ENCODE peak calls at places on chromosomes 6 and 20, in eight cellular contexts. B is body of pancreas, G is D721Med, Q is esophagus squamous epithelium, S is glutamatergic neuron, W is A673, M is GM13977, J is ovary. E is an unnamed sample.

GRCh38 chr6:169959129-169960002 is 207.9 kb downstream of the ERMARD start:
- DNase-seq in B (peak), W (no peak), M (no peak), S (no peak), Q (no peak), J (peak), G (no peak), E (no peak)

GRCh38 chr20:58054744-58055373 is 173.6 kb downstream of the ANKRD60 start:
- DNase-seq in S (peak), Q (no peak), B (no peak), W (no peak), G (no peak), M (no peak), J (peak), E (peak)

GRCh38 chr6:31760790-31761189 is 1.7 kb upstream of the SAPCD1 start:
- DNase-seq in B (no peak), G (no peak), J (no peak), Q (no peak), M (no peak), W (no peak), S (no peak), E (no peak)

GRCh38 chr6:141877275-141877983 is 255.3 kb upstream of the GJE1 start:
- DNase-seq in G (no peak), W (no peak), S (no peak), Q (no peak), M (no peak), J (no peak), B (no peak), E (peak)

GRCh38 chr6:167828325-167828956 is 1.7 kb downstream of the AFDN start:
- DNase-seq in W (no peak), G (no peak), S (no peak), J (no peak), M (no peak), B (no peak), Q (no peak), E (no peak)

GRCh38 chr6:170093658-170094596 is 197.0 kb downstream of the DLL1 start:
- DNase-seq in J (no peak), B (no peak), S (no peak), M (no peak), G (no peak), Q (no peak), W (no peak), E (no peak)

GRCh38 chr20:3696200-3696599 is 14.4 kb upstream of the ADAM33 start:
- DNase-seq in J (no peak), W (no peak), G (no peak), S (no peak), M (no peak), Q (no peak), B (no peak), E (no peak)

GRCh38 chr20:8082025-8082424 is 50.0 kb upstream of the PLCB1 start:
- DNase-seq in W (peak), Q (no peak), B (no peak), G (no peak), J (no peak), S (no peak), M (no peak), E (peak)

GRCh38 chr6:52335576-52335975 is 26.4 kb upstream of the PAQR8 start:
- DNase-seq in J (peak), B (no peak), W (no peak), S (no peak), G (no peak), M (no peak), Q (no peak), E (no peak)

GRCh38 chr20:47784599-47785320 is 521 bp downstream of the SULF2 start:
- DNase-seq in J (peak), G (no peak), M (peak), S (peak), Q (no peak), B (no peak), W (peak), E (peak)

GRCh38 chr20:51354769-51355319 is 187.7 kb downstream of the NFATC2 start:
- DNase-seq in G (no peak), W (peak), S (no peak), B (no peak), M (no peak), Q (no peak), J (no peak), E (no peak)

GRCh38 chr6:158226655-158227512 is 58.7 kb downstream of the GTF2H5 start:
- DNase-seq in B (peak), G (no peak), M (no peak), S (no peak), J (no peak), Q (no peak), W (no peak), E (no peak)

GRCh38 chr20:4192378-4193048 is 177.2 kb upstream of the RNF24 start:
- DNase-seq in B (no peak), Q (no peak), J (no peak), G (no peak), M (no peak), S (no peak), W (peak), E (no peak)

GRCh38 chr6:108742041-108742440 is 106.2 kb upstream of the ARMC2 start:
- DNase-seq in S (no peak), G (no peak), Q (no peak), M (no peak), J (no peak), B (no peak), W (no peak), E (no peak)

GRCh38 chr20:47382746-47383145 is 26.2 kb upstream of the ZMYND8 start:
- DNase-seq in S (no peak), G (no peak), B (no peak), Q (no peak), W (no peak), J (no peak), M (no peak), E (no peak)

GRCh38 chr20:50283922-50284810 is 93.5 kb downstream of the CEBPB start:
- DNase-seq in J (peak), M (no peak), G (no peak), W (peak), Q (no peak), B (peak), S (no peak), E (peak)

GRCh38 chr6:119484598-119484997 is 135.0 kb upstream of the MAN1A1 start:
- DNase-seq in S (no peak), G (no peak), W (no peak), Q (no peak), M (no peak), J (no peak), B (peak), E (peak)

GRCh38 chr20:35176132-35176531 is 4.3 kb downstream of the PROCR start:
- DNase-seq in B (no peak), M (no peak), S (no peak), W (no peak), Q (no peak), J (no peak), G (no peak), E (no peak)

GRCh38 chr6:27517928-27518787 is 45.3 kb upstream of the ZNF184 start:
- DNase-seq in W (no peak), S (no peak), Q (no peak), G (no peak), J (no peak), M (peak), B (peak), E (no peak)

GRCh38 chr20:11544029-11544678 is 373.5 kb upstream of the BTBD3 start:
- DNase-seq in S (no peak), W (peak), M (peak), G (no peak), B (peak), J (no peak), Q (no peak), E (peak)

GRCh38 chr6:125232466-125232865 is 69.3 kb downstream of the HDDC2 start:
- DNase-seq in Q (no peak), W (no peak), M (no peak), B (no peak), S (no peak), J (no peak), G (no peak), E (peak)

GRCh38 chr6:158029668-158030230 is 48.1 kb downstream of the SYNJ2 start:
- DNase-seq in J (no peak), Q (no peak), S (no peak), B (no peak), W (no peak), M (no peak), G (no peak), E (no peak)

GRCh38 chr20:62787329-62787728 is 8.9 kb upstream of the MRGBP start:
- DNase-seq in S (no peak), M (no peak), Q (no peak), J (no peak), B (no peak), G (no peak), W (no peak), E (no peak)

GRCh38 chr6:62283359-62283758 is 2.7 kb downstream of the KHDRBS2 start:
- DNase-seq in S (no peak), Q (no peak), B (no peak), J (no peak), W (no peak), G (no peak), M (no peak), E (no peak)

GRCh38 chr6:27161946-27162603 is 85.4 kb upstream of the PRSS16 start:
- DNase-seq in J (no peak), G (no peak), S (no peak), Q (no peak), W (peak), B (peak), M (no peak), E (peak)

GRCh38 chr6:72863106-72863505 is 241.2 kb downstream of the KCNQ5 start:
- DNase-seq in B (no peak), W (no peak), M (no peak), G (no peak), J (no peak), S (no peak), Q (no peak), E (peak)

GRCh38 chr20:2507875-2508630 is 662 bp downstream of the ZNF343 start:
- DNase-seq in J (no peak), Q (no peak), S (no peak), M (no peak), W (peak), G (no peak), B (peak), E (peak)

GRCh38 chr6:137856138-137856898 is 10.7 kb upstream of the TNFAIP3 start:
- DNase-seq in S (no peak), M (no peak), Q (no peak), J (no peak), G (no peak), W (no peak), B (no peak), E (no peak)

GRCh38 chr20:34240698-34241615 is at the start of gene ASIP:
- DNase-seq in M (no peak), G (no peak), J (no peak), S (no peak), B (no peak), Q (no peak), W (no peak), E (no peak)

GRCh38 chr6:21800948-21801438 is 207.4 kb downstream of the SOX4 start:
- DNase-seq in J (no peak), M (no peak), S (peak), Q (no peak), B (no peak), G (no peak), W (no peak), E (no peak)

GRCh38 chr20:6121504-6121903 is 1.3 kb downstream of the FERMT1 start:
- DNase-seq in J (no peak), M (no peak), S (no peak), G (no peak), Q (no peak), B (no peak), W (no peak), E (no peak)

GRCh38 chr20:6123650-6124014 is 802 bp upstream of the FERMT1 start:
- DNase-seq in J (no peak), S (no peak), G (no peak), M (no peak), W (no peak), B (no peak), Q (no peak), E (no peak)

GRCh38 chr20:6120491-6120988 is 2.3 kb downstream of the FERMT1 start:
- DNase-seq in W (peak), G (no peak), S (no peak), B (no peak), M (no peak), J (no peak), Q (no peak), E (no peak)

GRCh38 chr20:6122111-6122872 is 538 bp downstream of the FERMT1 start:
- DNase-seq in Q (no peak), G (no peak), B (no peak), W (no peak), M (no peak), J (no peak), S (no peak), E (peak)

DNA sequence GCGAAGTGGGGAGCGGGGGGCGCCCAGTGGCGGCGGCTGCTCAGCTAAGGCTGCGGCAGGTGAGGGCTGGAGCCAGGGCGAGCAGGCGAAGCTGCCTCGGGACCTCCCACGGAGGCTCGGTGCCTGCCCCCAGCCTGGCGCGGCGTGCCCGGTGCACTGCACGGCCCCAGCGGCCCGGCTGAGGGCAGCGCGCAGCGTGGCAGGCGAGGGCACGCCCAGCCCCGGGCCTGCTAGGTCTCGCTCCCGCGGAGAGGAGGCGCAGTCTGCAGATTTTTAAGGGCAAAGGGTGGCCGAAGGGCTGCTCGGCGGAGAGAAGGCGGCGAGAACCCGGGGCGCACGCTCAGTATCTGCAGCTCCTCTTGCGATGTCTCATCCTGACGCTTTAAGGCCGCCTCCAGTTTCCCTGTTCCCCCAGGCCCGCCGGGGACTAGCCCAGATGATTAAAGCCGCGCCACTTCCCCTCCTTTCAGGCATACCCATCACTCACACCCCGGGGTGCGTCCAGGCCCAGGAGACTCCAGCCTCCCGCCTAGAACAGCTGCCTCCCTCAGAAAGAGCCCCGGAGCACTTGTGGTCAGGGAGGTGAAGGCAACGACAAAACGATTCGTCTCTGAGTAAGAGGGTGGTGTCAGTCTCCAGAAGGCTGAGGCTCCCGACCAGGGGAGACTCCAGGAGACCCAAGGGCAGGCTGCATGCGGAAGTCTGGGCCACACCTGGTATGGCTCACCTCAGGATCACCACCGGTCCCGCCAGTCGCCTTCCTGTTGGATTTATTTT is at the start of gene FERMT1:
- DNase-seq in B (peak), S (peak), W (peak), G (no peak), Q (no peak), M (peak), J (peak), E (peak)
- TF ChIP-seq CTCF in B (no peak), S (no peak), W (no peak), G (no peak), Q (no peak), M (no peak), J (no peak), E (peak)

GRCh38 chr6:127690588-127690987 is 113.6 kb downstream of the C6orf58 start:
- DNase-seq in Q (no peak), G (no peak), W (no peak), S (no peak), M (no peak), J (no peak), B (no peak), E (no peak)

GRCh38 chr6:127691147-127691546 is 114.2 kb downstream of the C6orf58 start:
- DNase-seq in S (no peak), Q (no peak), M (no peak), B (no peak), W (no peak), G (no peak), J (no peak), E (no peak)

GRCh38 chr6:127684501-127684900 is 107.5 kb downstream of the C6orf58 start:
- DNase-seq in W (no peak), Q (no peak), S (no peak), J (no peak), G (no peak), M (no peak), B (no peak), E (no peak)

GRCh38 chr6:127695108-127695507 is 118.1 kb downstream of the C6orf58 start:
- DNase-seq in M (no peak), W (no peak), J (no peak), Q (no peak), S (no peak), B (no peak), G (no peak), E (no peak)

DNA sequence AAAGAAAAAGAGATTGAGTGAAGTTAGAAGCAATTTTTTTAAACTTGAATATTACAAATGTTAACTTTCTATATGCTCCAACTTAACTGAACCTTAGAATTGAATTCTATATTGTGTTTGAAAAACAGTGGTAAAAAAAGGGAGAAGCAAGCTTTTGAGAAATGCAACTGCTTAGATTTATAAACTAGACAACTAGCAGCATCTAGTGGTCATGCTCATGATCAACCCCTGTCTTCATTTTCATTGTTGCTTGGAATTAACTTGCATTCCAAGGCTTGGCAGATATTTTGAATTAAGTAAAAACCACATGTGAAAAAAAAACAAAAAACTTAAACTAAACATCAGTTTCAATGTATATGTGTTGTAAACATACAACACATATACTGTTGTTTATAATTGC is 113.1 kb downstream of the C6orf58 start:
- DNase-seq in W (peak), B (no peak), M (no peak), S (no peak), J (no peak), Q (no peak), G (no peak), E (peak)
- TF ChIP-seq CTCF in W (peak), B (no peak), M (peak), S (peak), J (peak), Q (no peak), G (peak), E (peak)

DNA sequence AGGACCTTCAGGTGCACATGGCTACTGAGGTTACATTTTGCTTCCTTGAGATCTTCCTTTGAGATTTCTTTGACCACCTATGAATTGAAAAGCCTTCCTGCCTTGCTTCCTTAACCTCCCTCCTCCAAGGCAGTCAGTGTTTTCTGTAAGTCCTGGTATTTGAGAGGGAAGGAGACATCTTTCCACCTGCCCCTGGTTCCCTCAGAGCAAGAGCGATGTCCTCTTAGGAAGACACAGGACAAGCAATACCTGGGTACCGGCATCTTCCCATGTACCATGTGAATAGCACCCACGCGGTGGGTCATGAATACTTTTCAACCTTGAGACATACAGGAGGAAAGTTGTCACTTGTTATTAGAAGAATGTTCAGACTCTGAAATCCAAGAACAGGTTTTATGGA is 37.1 kb downstream of the GINS1 start:
- DNase-seq in Q (no peak), W (no peak), J (no peak), S (no peak), M (no peak), B (no peak), G (no peak), E (no peak)
- TF ChIP-seq CTCF in Q (no peak), W (no peak), J (no peak), S (no peak), M (no peak), B (no peak), G (no peak), E (no peak)

DNA sequence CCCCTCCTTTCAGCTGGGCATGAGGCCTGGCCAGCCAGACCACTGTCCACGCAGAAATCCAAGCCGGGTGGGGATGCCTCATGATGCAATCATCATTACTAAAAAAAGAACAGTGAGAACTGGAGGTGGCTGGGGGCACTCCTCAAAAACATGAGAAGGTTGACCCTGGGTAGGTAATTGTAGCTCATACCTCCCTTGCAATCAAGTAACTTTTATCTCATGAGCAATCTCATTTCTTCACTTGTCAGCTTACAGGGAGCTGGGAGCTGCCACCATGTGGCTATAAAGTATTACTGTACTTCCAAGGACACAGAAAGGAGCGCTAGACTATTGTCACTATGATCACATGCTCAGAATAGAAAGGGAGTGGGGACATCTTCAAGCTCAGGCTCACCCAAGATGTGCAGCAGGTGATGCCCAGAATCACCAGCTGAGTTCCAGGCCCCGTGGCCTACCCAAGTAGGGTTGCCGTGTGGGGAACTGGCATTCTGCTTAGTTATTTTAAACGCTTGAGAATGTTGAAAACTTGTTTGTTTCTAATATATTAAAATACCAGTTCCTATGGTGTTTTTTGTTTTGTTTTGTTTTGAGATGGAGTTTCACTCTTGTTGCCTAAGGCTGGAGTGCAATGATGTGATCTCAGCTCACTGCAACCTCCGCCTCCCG is 3.0 kb upstream of the CDH26 start:
- DNase-seq in S (no peak), W (peak), M (no peak), B (no peak), Q (no peak), G (no peak), J (no peak), E (no peak)
- TF ChIP-seq CTCF in S (no peak), W (peak), M (peak), B (no peak), Q (no peak), G (peak), J (no peak), E (peak)

GRCh38 chr6:38018755-38019165 is 199.2 kb downstream of the ZFAND3 start:
- DNase-seq in S (no peak), J (no peak), W (no peak), B (no peak), G (no peak), M (no peak), Q (no peak), E (no peak)
- TF ChIP-seq CTCF in S (no peak), J (no peak), W (peak), B (no peak), G (no peak), M (no peak), Q (no peak), E (no peak)